ENCODE peak calls at places on chromosomes 5 and 9, in eight cellular contexts. S is endothelial cell of umbilical vein, Y is cardiac muscle cell, L is astrocyte, H is NCI-H510A, G is tibial artery, B is HT-29, V is H7. C is an unnamed sample.
A peak's percentile ranks its signal among the peaks of the same experiment; 100 is the strongest.

GRCh38 chr5:139638090-139638735 is 9.9 kb upstream of the CXXC5 start:
- DNase-seq in S (peak; percentile 38), Y (peak; percentile 77), L (peak; percentile 65), H (peak; percentile 74), G (peak; percentile 95), B (peak; percentile 83), V (peak; percentile 87), C (peak; percentile 63)

GRCh38 chr5:72451771-72452505 is 55.3 kb downstream of the ZNF366 start:
- DNase-seq in S (peak; percentile 98), Y (peak; percentile 99), L (peak; percentile 66), H (no peak), G (peak; percentile 86), B (no peak), V (peak; percentile 40), C (peak; percentile 10)

GRCh38 chr5:133229931-133230664 is 178.3 kb downstream of the HSPA4 start:
- DNase-seq in S (no peak), Y (no peak), L (peak; percentile 56), H (no peak), G (no peak), B (no peak), V (peak; percentile 16), C (peak; percentile 0)

GRCh38 chr9:98216391-98216790 is 24.0 kb upstream of the CORO2A start:
- DNase-seq in S (no peak), Y (no peak), L (no peak), H (no peak), G (no peak), B (no peak), V (no peak), C (no peak)

GRCh38 chr9:95284152-95284551 is 33.4 kb downstream of the FANCC start:
- DNase-seq in S (no peak), Y (no peak), L (peak; percentile 41), H (no peak), G (no peak), B (no peak), V (no peak), C (no peak)

GRCh38 chr5:155103164-155103563 is 89.6 kb downstream of the KIF4B start:
- DNase-seq in S (no peak), Y (peak; percentile 38), L (peak; percentile 14), H (no peak), G (no peak), B (no peak), V (no peak), C (peak; percentile 47)

GRCh38 chr9:70043689-70044449 is at the start of gene MAMDC2:
- DNase-seq in S (peak; percentile 36), Y (peak; percentile 46), L (peak; percentile 36), H (no peak), G (peak; percentile 84), B (no peak), V (peak; percentile 82), C (no peak)

GRCh38 chr5:9437741-9438240 is 108.1 kb downstream of the SEMA5A start:
- DNase-seq in S (no peak), Y (peak; percentile 42), L (peak; percentile 89), H (no peak), G (no peak), B (no peak), V (no peak), C (peak; percentile 55)

GRCh38 chr9:131669234-131670172 is 70.4 kb downstream of the RAPGEF1 start:
- DNase-seq in S (no peak), Y (peak; percentile 26), L (no peak), H (no peak), G (no peak), B (no peak), V (no peak), C (no peak)

C was measured in NCI-H226.